ENCODE peak calls at places on chromosomes 7 and 10, in eight cellular contexts. One of them, this sample, is unnamed.

GRCh38 chr10:52491246-52492000 is 177.3 kb downstream of the DKK1 start:
- DNase-seq in activated CD4-positive, alpha-beta T cell treated with anti-CD3 and anti-CD28 coated beads, Interleukin-2, amount 50 U/mL, for 1 hour: no peak
- DNase-seq in gastrocnemius medialis: no peak
- DNase-seq in stimulated activated naive CD8-positive, alpha-beta T cell treated with anti-CD3 and anti-CD28 coated beads, Interleukin-15, amount 100 ng/mL, for 72 hours: no peak
- DNase-seq in A673: no peak
- DNase-seq in EL: peak; percentile 74
- DNase-seq in A549: no peak
- DNase-seq in putamen: no peak
- DNase-seq in this sample: no peak

GRCh38 chr7:69598487-69599148 is 343 bp downstream of the AUTS2 start:
- DNase-seq in EL: peak; percentile 6
- DNase-seq in A673: no peak
- DNase-seq in putamen: peak; percentile 60
- DNase-seq in gastrocnemius medialis: peak; percentile 16
- DNase-seq in A549: no peak
- DNase-seq in stimulated activated naive CD8-positive, alpha-beta T cell treated with anti-CD3 and anti-CD28 coated beads, Interleukin-15, amount 100 ng/mL, for 72 hours: no peak
- DNase-seq in activated CD4-positive, alpha-beta T cell treated with anti-CD3 and anti-CD28 coated beads, Interleukin-2, amount 50 U/mL, for 1 hour: no peak
- DNase-seq in this sample: no peak

GRCh38 chr10:29634764-29635625 is at the start of gene SVIL:
- DNase-seq in stimulated activated naive CD8-positive, alpha-beta T cell treated with anti-CD3 and anti-CD28 coated beads, Interleukin-15, amount 100 ng/mL, for 72 hours: no peak
- DNase-seq in putamen: no peak
- DNase-seq in EL: peak; percentile 31
- DNase-seq in A673: no peak
- DNase-seq in gastrocnemius medialis: peak; percentile 93
- DNase-seq in A549: no peak
- DNase-seq in activated CD4-positive, alpha-beta T cell treated with anti-CD3 and anti-CD28 coated beads, Interleukin-2, amount 50 U/mL, for 1 hour: no peak
- DNase-seq in this sample: no peak

GRCh38 chr7:156777364-156778069 is 115.5 kb downstream of the LMBR1 start:
- DNase-seq in stimulated activated naive CD8-positive, alpha-beta T cell treated with anti-CD3 and anti-CD28 coated beads, Interleukin-15, amount 100 ng/mL, for 72 hours: peak; percentile 58
- DNase-seq in EL: no peak
- DNase-seq in A673: no peak
- DNase-seq in putamen: no peak
- DNase-seq in activated CD4-positive, alpha-beta T cell treated with anti-CD3 and anti-CD28 coated beads, Interleukin-2, amount 50 U/mL, for 1 hour: no peak
- DNase-seq in A549: no peak
- DNase-seq in gastrocnemius medialis: no peak
- DNase-seq in this sample: no peak

GRCh38 chr7:157022681-157023588 is 12.5 kb upstream of the MNX1 start:
- DNase-seq in activated CD4-positive, alpha-beta T cell treated with anti-CD3 and anti-CD28 coated beads, Interleukin-2, amount 50 U/mL, for 1 hour: no peak
- DNase-seq in EL: no peak
- DNase-seq in gastrocnemius medialis: no peak
- DNase-seq in A673: no peak
- DNase-seq in stimulated activated naive CD8-positive, alpha-beta T cell treated with anti-CD3 and anti-CD28 coated beads, Interleukin-15, amount 100 ng/mL, for 72 hours: no peak
- DNase-seq in putamen: no peak
- DNase-seq in A549: no peak
- DNase-seq in this sample: no peak

GRCh38 chr10:70835895-70836294 is 20.1 kb downstream of the SGPL1 start:
- DNase-seq in activated CD4-positive, alpha-beta T cell treated with anti-CD3 and anti-CD28 coated beads, Interleukin-2, amount 50 U/mL, for 1 hour: no peak
- DNase-seq in putamen: no peak
- DNase-seq in stimulated activated naive CD8-positive, alpha-beta T cell treated with anti-CD3 and anti-CD28 coated beads, Interleukin-15, amount 100 ng/mL, for 72 hours: no peak
- DNase-seq in A673: no peak
- DNase-seq in A549: no peak
- DNase-seq in EL: peak; percentile 59
- DNase-seq in gastrocnemius medialis: no peak
- DNase-seq in this sample: no peak

GRCh38 chr10:60524541-60524940 is 134.9 kb upstream of the ANK3 start:
- DNase-seq in EL: peak; percentile 51
- DNase-seq in stimulated activated naive CD8-positive, alpha-beta T cell treated with anti-CD3 and anti-CD28 coated beads, Interleukin-15, amount 100 ng/mL, for 72 hours: peak; percentile 30
- DNase-seq in putamen: no peak
- DNase-seq in A673: no peak
- DNase-seq in activated CD4-positive, alpha-beta T cell treated with anti-CD3 and anti-CD28 coated beads, Interleukin-2, amount 50 U/mL, for 1 hour: no peak
- DNase-seq in gastrocnemius medialis: no peak
- DNase-seq in A549: no peak
- DNase-seq in this sample: no peak

GRCh38 chr10:131573256-131574215 is 262.0 kb upstream of the TCERG1L start:
- DNase-seq in A549: no peak
- DNase-seq in stimulated activated naive CD8-positive, alpha-beta T cell treated with anti-CD3 and anti-CD28 coated beads, Interleukin-15, amount 100 ng/mL, for 72 hours: no peak
- DNase-seq in A673: no peak
- DNase-seq in EL: no peak
- DNase-seq in putamen: no peak
- DNase-seq in gastrocnemius medialis: no peak
- DNase-seq in activated CD4-positive, alpha-beta T cell treated with anti-CD3 and anti-CD28 coated beads, Interleukin-2, amount 50 U/mL, for 1 hour: no peak
- DNase-seq in this sample: no peak

GRCh38 chr7:82729172-82730030 is 285.8 kb upstream of the CACNA2D1 start:
- DNase-seq in EL: peak; percentile 43
- DNase-seq in gastrocnemius medialis: no peak
- DNase-seq in A549: peak; percentile 59
- DNase-seq in stimulated activated naive CD8-positive, alpha-beta T cell treated with anti-CD3 and anti-CD28 coated beads, Interleukin-15, amount 100 ng/mL, for 72 hours: no peak
- DNase-seq in A673: peak; percentile 66
- DNase-seq in putamen: no peak
- DNase-seq in activated CD4-positive, alpha-beta T cell treated with anti-CD3 and anti-CD28 coated beads, Interleukin-2, amount 50 U/mL, for 1 hour: no peak
- DNase-seq in this sample: no peak

GRCh38 chr7:158645842-158646241 is 58.2 kb upstream of the PTPRN2 start:
- DNase-seq in stimulated activated naive CD8-positive, alpha-beta T cell treated with anti-CD3 and anti-CD28 coated beads, Interleukin-15, amount 100 ng/mL, for 72 hours: no peak
- DNase-seq in activated CD4-positive, alpha-beta T cell treated with anti-CD3 and anti-CD28 coated beads, Interleukin-2, amount 50 U/mL, for 1 hour: no peak
- DNase-seq in EL: no peak
- DNase-seq in gastrocnemius medialis: no peak
- DNase-seq in A549: no peak
- DNase-seq in putamen: no peak
- DNase-seq in A673: no peak
- DNase-seq in this sample: no peak

GRCh38 chr10:31926765-31927596 is 1.6 kb downstream of the ARHGAP12 start:
- DNase-seq in A673: peak; percentile 24
- DNase-seq in gastrocnemius medialis: no peak
- DNase-seq in A549: peak; percentile 38
- DNase-seq in EL: peak; percentile 25
- DNase-seq in putamen: no peak
- DNase-seq in activated CD4-positive, alpha-beta T cell treated with anti-CD3 and anti-CD28 coated beads, Interleukin-2, amount 50 U/mL, for 1 hour: no peak
- DNase-seq in stimulated activated naive CD8-positive, alpha-beta T cell treated with anti-CD3 and anti-CD28 coated beads, Interleukin-15, amount 100 ng/mL, for 72 hours: no peak
- DNase-seq in this sample: no peak

GRCh38 chr10:6269953-6270867 is 67.5 kb downstream of the PFKFB3 start:
- DNase-seq in putamen: no peak
- DNase-seq in activated CD4-positive, alpha-beta T cell treated with anti-CD3 and anti-CD28 coated beads, Interleukin-2, amount 50 U/mL, for 1 hour: peak; percentile 59
- DNase-seq in A549: no peak
- DNase-seq in stimulated activated naive CD8-positive, alpha-beta T cell treated with anti-CD3 and anti-CD28 coated beads, Interleukin-15, amount 100 ng/mL, for 72 hours: peak; percentile 93
- DNase-seq in gastrocnemius medialis: no peak
- DNase-seq in A673: no peak
- DNase-seq in EL: peak; percentile 9
- DNase-seq in this sample: peak; percentile 70

GRCh38 chr10:5504146-5505072 is 5.0 kb upstream of the CALML5 start:
- DNase-seq in gastrocnemius medialis: no peak
- DNase-seq in putamen: no peak
- DNase-seq in EL: no peak
- DNase-seq in activated CD4-positive, alpha-beta T cell treated with anti-CD3 and anti-CD28 coated beads, Interleukin-2, amount 50 U/mL, for 1 hour: no peak
- DNase-seq in A673: no peak
- DNase-seq in stimulated activated naive CD8-positive, alpha-beta T cell treated with anti-CD3 and anti-CD28 coated beads, Interleukin-15, amount 100 ng/mL, for 72 hours: no peak
- DNase-seq in A549: no peak
- DNase-seq in this sample: no peak

GRCh38 chr10:79266092-79266491 is 81.2 kb upstream of the PPIF start:
- DNase-seq in EL: peak; percentile 30
- DNase-seq in putamen: no peak
- DNase-seq in gastrocnemius medialis: no peak
- DNase-seq in A549: no peak
- DNase-seq in activated CD4-positive, alpha-beta T cell treated with anti-CD3 and anti-CD28 coated beads, Interleukin-2, amount 50 U/mL, for 1 hour: no peak
- DNase-seq in A673: peak; percentile 83
- DNase-seq in stimulated activated naive CD8-positive, alpha-beta T cell treated with anti-CD3 and anti-CD28 coated beads, Interleukin-15, amount 100 ng/mL, for 72 hours: no peak
- DNase-seq in this sample: no peak

GRCh38 chr7:80499350-80499955 is 12.4 kb downstream of the GNAT3 start:
- DNase-seq in putamen: no peak
- DNase-seq in A673: no peak
- DNase-seq in activated CD4-positive, alpha-beta T cell treated with anti-CD3 and anti-CD28 coated beads, Interleukin-2, amount 50 U/mL, for 1 hour: no peak
- DNase-seq in stimulated activated naive CD8-positive, alpha-beta T cell treated with anti-CD3 and anti-CD28 coated beads, Interleukin-15, amount 100 ng/mL, for 72 hours: no peak
- DNase-seq in EL: peak; percentile 95
- DNase-seq in gastrocnemius medialis: peak; percentile 67
- DNase-seq in A549: peak; percentile 81
- DNase-seq in this sample: no peak

GRCh38 chr7:151704969-151705743 is 171.8 kb downstream of the PRKAG2 start:
- DNase-seq in stimulated activated naive CD8-positive, alpha-beta T cell treated with anti-CD3 and anti-CD28 coated beads, Interleukin-15, amount 100 ng/mL, for 72 hours: no peak
- DNase-seq in EL: no peak
- DNase-seq in putamen: no peak
- DNase-seq in A673: no peak
- DNase-seq in activated CD4-positive, alpha-beta T cell treated with anti-CD3 and anti-CD28 coated beads, Interleukin-2, amount 50 U/mL, for 1 hour: no peak
- DNase-seq in A549: no peak
- DNase-seq in gastrocnemius medialis: no peak
- DNase-seq in this sample: no peak

GRCh38 chr10:88039496-88040200 is 176.2 kb downstream of the PTEN start:
- DNase-seq in stimulated activated naive CD8-positive, alpha-beta T cell treated with anti-CD3 and anti-CD28 coated beads, Interleukin-15, amount 100 ng/mL, for 72 hours: no peak
- DNase-seq in A673: no peak
- DNase-seq in EL: peak; percentile 44
- DNase-seq in A549: peak; percentile 32
- DNase-seq in putamen: no peak
- DNase-seq in gastrocnemius medialis: no peak
- DNase-seq in activated CD4-positive, alpha-beta T cell treated with anti-CD3 and anti-CD28 coated beads, Interleukin-2, amount 50 U/mL, for 1 hour: no peak
- DNase-seq in this sample: no peak

GRCh38 chr7:86025807-86026206 is 617.9 kb upstream of the GRM3 start:
- DNase-seq in A673: no peak
- DNase-seq in A549: no peak
- DNase-seq in stimulated activated naive CD8-positive, alpha-beta T cell treated with anti-CD3 and anti-CD28 coated beads, Interleukin-15, amount 100 ng/mL, for 72 hours: no peak
- DNase-seq in gastrocnemius medialis: no peak
- DNase-seq in activated CD4-positive, alpha-beta T cell treated with anti-CD3 and anti-CD28 coated beads, Interleukin-2, amount 50 U/mL, for 1 hour: no peak
- DNase-seq in EL: no peak
- DNase-seq in putamen: no peak
- DNase-seq in this sample: no peak

GRCh38 chr10:50624154-50624865 is 554 bp upstream of the SGMS1 start:
- DNase-seq in stimulated activated naive CD8-positive, alpha-beta T cell treated with anti-CD3 and anti-CD28 coated beads, Interleukin-15, amount 100 ng/mL, for 72 hours: peak; percentile 96
- DNase-seq in activated CD4-positive, alpha-beta T cell treated with anti-CD3 and anti-CD28 coated beads, Interleukin-2, amount 50 U/mL, for 1 hour: peak; percentile 96
- DNase-seq in gastrocnemius medialis: peak; percentile 94
- DNase-seq in A549: peak; percentile 96
- DNase-seq in A673: peak; percentile 97
- DNase-seq in EL: peak; percentile 95
- DNase-seq in putamen: peak; percentile 96
- DNase-seq in this sample: peak; percentile 97

GRCh38 chr10:96565774-96566173 is 21.0 kb downstream of the TM9SF3 start:
- DNase-seq in EL: peak; percentile 56
- DNase-seq in A673: peak; percentile 45
- DNase-seq in putamen: no peak
- DNase-seq in stimulated activated naive CD8-positive, alpha-beta T cell treated with anti-CD3 and anti-CD28 coated beads, Interleukin-15, amount 100 ng/mL, for 72 hours: no peak
- DNase-seq in gastrocnemius medialis: no peak
- DNase-seq in A549: no peak
- DNase-seq in activated CD4-positive, alpha-beta T cell treated with anti-CD3 and anti-CD28 coated beads, Interleukin-2, amount 50 U/mL, for 1 hour: no peak
- DNase-seq in this sample: no peak

GRCh38 chr7:102891693-102892261 is 21.0 kb upstream of the LRRC17 start:
- DNase-seq in stimulated activated naive CD8-positive, alpha-beta T cell treated with anti-CD3 and anti-CD28 coated beads, Interleukin-15, amount 100 ng/mL, for 72 hours: no peak
- DNase-seq in gastrocnemius medialis: peak; percentile 9
- DNase-seq in A549: peak; percentile 36
- DNase-seq in EL: peak; percentile 87
- DNase-seq in activated CD4-positive, alpha-beta T cell treated with anti-CD3 and anti-CD28 coated beads, Interleukin-2, amount 50 U/mL, for 1 hour: no peak
- DNase-seq in putamen: no peak
- DNase-seq in A673: peak; percentile 60
- DNase-seq in this sample: no peak

GRCh38 chr7:99953649-99954048 is 22.2 kb downstream of the AZGP1 start:
- DNase-seq in putamen: no peak
- DNase-seq in stimulated activated naive CD8-positive, alpha-beta T cell treated with anti-CD3 and anti-CD28 coated beads, Interleukin-15, amount 100 ng/mL, for 72 hours: peak; percentile 47
- DNase-seq in A549: no peak
- DNase-seq in EL: peak; percentile 3
- DNase-seq in A673: no peak
- DNase-seq in activated CD4-positive, alpha-beta T cell treated with anti-CD3 and anti-CD28 coated beads, Interleukin-2, amount 50 U/mL, for 1 hour: no peak
- DNase-seq in gastrocnemius medialis: peak; percentile 26
- DNase-seq in this sample: no peak

This sample was measured in GM06990.